ENCODE peak calls at places on chromosomes 7 and 10, in four cellular contexts. W is colonic mucosa, L is astrocyte of the cerebellum, U is lower leg skin. I is an unnamed sample.

GRCh38 chr10:119022846-119023552 is 6.5 kb upstream of the NANOS1 start:
- DNase-seq in U (no peak), W (no peak), L (peak; percentile 22), I (peak; percentile 34)

GRCh38 chr10:103640436-103641181 is 147.1 kb downstream of the NEURL1 start:
- DNase-seq in W (no peak), U (no peak), L (no peak), I (no peak)

GRCh38 chr7:44224951-44225565 is 24.3 kb downstream of the YKT6 start:
- DNase-seq in L (no peak), U (no peak), W (no peak), I (no peak)

GRCh38 chr10:13347235-13348156 is 597 bp downstream of the SEPHS1 start:
- DNase-seq in U (peak; percentile 73), L (no peak), W (peak; percentile 81), I (peak; percentile 91)

GRCh38 chr10:5840314-5841307 is 27.4 kb upstream of the GDI2 start:
- DNase-seq in W (no peak), U (no peak), L (no peak), I (no peak)

GRCh38 chr10:109650228-109650627 is 273.1 kb downstream of the XPNPEP1 start:
- DNase-seq in W (no peak), L (no peak), U (no peak), I (no peak)

GRCh38 chr7:104836976-104837375 is 177.0 kb upstream of the KMT2E start:
- DNase-seq in W (no peak), L (no peak), U (peak; percentile 22), I (no peak)

GRCh38 chr10:44878704-44879530 is 32.2 kb upstream of the TMEM72 start:
- DNase-seq in U (peak; percentile 75), L (peak; percentile 55), W (peak; percentile 90), I (peak; percentile 93)

GRCh38 chr7:80711521-80711920 is 73.1 kb downstream of the CD36 start:
- DNase-seq in W (no peak), L (no peak), U (no peak), I (no peak)

GRCh38 chr10:89389254-89389653 is 3.2 kb upstream of the IFIT1 start:
- DNase-seq in U (no peak), L (peak; percentile 33), W (no peak), I (no peak)

GRCh38 chr7:83794834-83795233 is 145.9 kb upstream of the SEMA3E start:
- DNase-seq in L (no peak), U (no peak), W (no peak), I (no peak)

GRCh38 chr7:156659203-156659602 is 18.6 kb downstream of the RNF32 start:
- DNase-seq in W (no peak), U (no peak), L (no peak), I (no peak)
- TF ChIP-seq CTCF in W (no peak), U (no peak), L (no peak), I (no peak)

DNA sequence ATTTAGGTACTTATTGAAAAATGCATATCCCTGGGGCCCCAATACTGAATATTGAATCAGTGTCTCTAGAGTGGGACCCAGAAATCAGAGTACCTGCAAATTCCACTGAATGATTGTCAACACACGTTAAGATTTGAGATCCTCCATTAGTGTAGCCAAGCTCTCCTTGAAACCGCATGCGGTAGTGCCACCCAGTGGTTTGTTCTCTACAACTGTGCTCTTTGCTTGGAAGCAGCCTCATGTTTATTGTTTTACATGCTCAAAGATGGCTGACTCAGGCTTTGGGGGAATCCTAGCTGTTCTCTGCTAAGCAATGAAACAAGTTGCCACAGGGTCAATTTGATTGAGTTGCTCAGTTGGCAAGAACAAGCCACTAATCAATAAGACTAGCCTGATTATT is 340.2 kb upstream of the CELF2 start:
- DNase-seq in W (peak; percentile 57), U (peak; percentile 34), L (peak; percentile 46), I (no peak)
- TF ChIP-seq CTCF in W (peak; percentile 25), U (no peak), L (peak; percentile 50), I (peak; percentile 68)

GRCh38 chr10:26729395-26729794 is 31.9 kb downstream of the PDSS1 start:
- DNase-seq in L (no peak), U (no peak), W (no peak), I (no peak)

GRCh38 chr10:26730548-26730947 is 33.0 kb downstream of the PDSS1 start:
- DNase-seq in W (no peak), L (no peak), U (no peak), I (no peak)

GRCh38 chr10:26725837-26726727 is 28.6 kb downstream of the PDSS1 start:
- DNase-seq in W (no peak), L (peak; percentile 72), U (no peak), I (no peak)

GRCh38 chr10:26727005-26727404 is 29.5 kb downstream of the PDSS1 start:
- DNase-seq in U (no peak), L (no peak), W (no peak), I (no peak)

GRCh38 chr10:26728957-26729356 is 31.5 kb downstream of the PDSS1 start:
- DNase-seq in L (no peak), U (no peak), W (no peak), I (no peak)
- TF ChIP-seq CTCF in L (no peak), U (no peak), W (no peak), I (no peak)

DNA sequence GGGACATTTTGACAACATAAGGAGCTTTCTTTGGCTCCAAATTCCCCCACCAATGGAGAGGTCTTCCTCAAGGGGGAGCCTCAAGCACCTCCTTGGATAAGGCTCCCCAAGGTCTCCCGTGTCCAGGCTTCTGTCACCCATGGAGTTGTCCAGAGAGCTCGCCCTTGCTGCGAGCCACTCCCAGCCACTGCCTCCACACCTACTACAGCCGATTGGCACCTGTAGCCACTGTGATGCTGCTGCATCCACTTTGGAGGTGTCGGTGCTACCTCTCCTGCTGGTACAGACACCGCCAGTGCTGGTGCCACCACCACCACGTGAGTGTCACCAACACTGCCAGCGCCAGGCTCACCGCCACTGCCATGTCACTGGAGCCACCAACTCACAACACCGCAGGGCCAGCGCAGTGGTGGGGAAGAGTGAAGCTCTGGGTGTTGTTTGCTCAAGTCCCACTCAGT is 22.1 kb upstream of the ENO4 start:
- DNase-seq in L (no peak), W (no peak), U (no peak), I (peak; percentile 78)
- TF ChIP-seq CTCF in L (peak; percentile 10), W (no peak), U (no peak), I (no peak)

GRCh38 chr10:61589547-61590243 is 73.0 kb upstream of the CABCOCO1 start:
- DNase-seq in W (no peak), L (no peak), U (no peak), I (no peak)

GRCh38 chr10:61586829-61587228 is 75.9 kb upstream of the CABCOCO1 start:
- DNase-seq in W (no peak), L (no peak), U (no peak), I (no peak)

GRCh38 chr10:61594430-61594829 is 68.3 kb upstream of the CABCOCO1 start:
- DNase-seq in U (no peak), L (no peak), W (no peak), I (no peak)

GRCh38 chr10:61588770-61589211 is 73.9 kb upstream of the CABCOCO1 start:
- DNase-seq in W (no peak), L (no peak), U (no peak), I (no peak)

GRCh38 chr10:61592581-61592980 is 70.1 kb upstream of the CABCOCO1 start:
- DNase-seq in W (no peak), L (no peak), U (no peak), I (no peak)
- TF ChIP-seq CTCF in W (no peak), L (no peak), U (no peak), I (peak; percentile 21)

GRCh38 chr7:101816499-101817030 is 861 bp upstream of the CUX1 start:
- DNase-seq in W (peak; percentile 49), L (no peak), U (no peak), I (no peak)
- TF ChIP-seq CTCF in W (no peak), L (peak; percentile 8), U (no peak), I (no peak)

I was measured in osteocyte.